ENCODE peak calls at places on chromosomes 16 and 17, in seven cellular contexts. K is Panc1, D is stomach, R is B cell, H is heart right ventricle, V is GM13977, M is GM12865. I is an unnamed sample.

GRCh38 chr17:48231995-48232729 is 124.6 kb downstream of the SNX11 start:
- DNase-seq in K (no peak), D (no peak), R (no peak), H (no peak), V (no peak), M (no peak), I (no peak)

GRCh38 chr17:67477687-67478086 is 100.6 kb downstream of the PITPNC1 start:
- DNase-seq in K (no peak), D (no peak), R (no peak), H (no peak), V (no peak), M (peak; percentile 38), I (no peak)

GRCh38 chr17:77610980-77611641 is 347.4 kb upstream of the TNRC6C start:
- DNase-seq in K (no peak), D (no peak), R (no peak), H (no peak), V (no peak), M (no peak), I (no peak)

GRCh38 chr17:19305261-19305660 is 57.3 kb downstream of the B9D1 start:
- DNase-seq in K (no peak), D (no peak), R (no peak), H (no peak), V (no peak), M (no peak), I (no peak)

GRCh38 chr17:50917418-50917743 is 51.2 kb upstream of the TOB1 start:
- DNase-seq in K (no peak), D (no peak), R (no peak), H (no peak), V (peak; percentile 70), M (peak; percentile 46), I (no peak)

GRCh38 chr17:80385046-80385445 is 29.9 kb upstream of the ENDOV start:
- DNase-seq in K (no peak), D (no peak), R (no peak), H (no peak), V (no peak), M (no peak), I (no peak)

GRCh38 chr17:66960623-66961022 is 3.9 kb upstream of the CACNG4 start:
- DNase-seq in K (no peak), D (no peak), R (no peak), H (no peak), V (no peak), M (no peak), I (no peak)

GRCh38 chr17:49823614-49824013 is 24.3 kb downstream of the TAC4 start:
- DNase-seq in K (no peak), D (no peak), R (no peak), H (no peak), V (no peak), M (no peak), I (no peak)

GRCh38 chr17:74715144-74715543 is 2.4 kb upstream of the CD300LF start:
- DNase-seq in K (no peak), D (peak; percentile 76), R (no peak), H (no peak), V (no peak), M (no peak), I (no peak)

GRCh38 chr17:20105539-20106291 is 96.6 kb downstream of the SPECC1 start:
- DNase-seq in K (no peak), D (no peak), R (no peak), H (no peak), V (no peak), M (peak; percentile 19), I (no peak)

GRCh38 chr17:2055494-2056220 is 754 bp downstream of the HIC1 start:
- DNase-seq in K (no peak), D (no peak), R (peak; percentile 79), H (no peak), V (peak; percentile 84), M (peak; percentile 81), I (peak; percentile 34)

GRCh38 chr16:12462690-12463646 is 340.7 kb downstream of the CPPED1 start:
- DNase-seq in K (no peak), D (no peak), R (no peak), H (no peak), V (no peak), M (no peak), I (no peak)

GRCh38 chr16:11128211-11129123 is 127.5 kb downstream of the SOCS1 start:
- DNase-seq in K (no peak), D (peak; percentile 70), R (no peak), H (peak; percentile 65), V (no peak), M (no peak), I (no peak)

GRCh38 chr17:17079761-17080160 is 37.5 kb downstream of the MPRIP start:
- DNase-seq in K (no peak), D (no peak), R (no peak), H (peak; percentile 50), V (no peak), M (no peak), I (no peak)

GRCh38 chr17:16191604-16192003 is 23.7 kb downstream of the NCOR1 start:
- DNase-seq in K (no peak), D (no peak), R (no peak), H (no peak), V (no peak), M (no peak), I (no peak)

GRCh38 chr17:73462830-73463229 is 151.0 kb upstream of the CDC42EP4 start:
- DNase-seq in K (no peak), D (no peak), R (no peak), H (no peak), V (no peak), M (no peak), I (no peak)

GRCh38 chr17:1649844-1650409 is at the start of gene RILP:
- DNase-seq in K (no peak), D (peak; percentile 95), R (no peak), H (peak; percentile 89), V (no peak), M (peak; percentile 43), I (peak; percentile 36)

GRCh38 chr17:74332017-74332650 is 6.1 kb downstream of the KIF19 start:
- DNase-seq in K (no peak), D (no peak), R (no peak), H (no peak), V (no peak), M (no peak), I (no peak)

GRCh38 chr17:1730345-1731193 is 6.1 kb downstream of the WDR81 start:
- DNase-seq in K (no peak), D (peak; percentile 61), R (no peak), H (peak; percentile 86), V (no peak), M (no peak), I (no peak)

GRCh38 chr16:84117482-84117843 is 721 bp upstream of the MBTPS1 start:
- DNase-seq in K (no peak), D (no peak), R (peak; percentile 48), H (no peak), V (peak; percentile 58), M (peak; percentile 70), I (no peak)

GRCh38 chr16:84115919-84116719 is 623 bp downstream of the MBTPS1 start:
- DNase-seq in K (no peak), D (peak; percentile 66), R (no peak), H (peak; percentile 43), V (peak; percentile 57), M (peak; percentile 74), I (no peak)

GRCh38 chr16:84119368-84119767 is 2.6 kb upstream of the MBTPS1 start:
- DNase-seq in K (no peak), D (no peak), R (no peak), H (no peak), V (no peak), M (no peak), I (no peak)

GRCh38 chr16:84120023-84120422 is 3.3 kb upstream of the MBTPS1 start:
- DNase-seq in K (no peak), D (no peak), R (no peak), H (no peak), V (no peak), M (no peak), I (no peak)

DNA sequence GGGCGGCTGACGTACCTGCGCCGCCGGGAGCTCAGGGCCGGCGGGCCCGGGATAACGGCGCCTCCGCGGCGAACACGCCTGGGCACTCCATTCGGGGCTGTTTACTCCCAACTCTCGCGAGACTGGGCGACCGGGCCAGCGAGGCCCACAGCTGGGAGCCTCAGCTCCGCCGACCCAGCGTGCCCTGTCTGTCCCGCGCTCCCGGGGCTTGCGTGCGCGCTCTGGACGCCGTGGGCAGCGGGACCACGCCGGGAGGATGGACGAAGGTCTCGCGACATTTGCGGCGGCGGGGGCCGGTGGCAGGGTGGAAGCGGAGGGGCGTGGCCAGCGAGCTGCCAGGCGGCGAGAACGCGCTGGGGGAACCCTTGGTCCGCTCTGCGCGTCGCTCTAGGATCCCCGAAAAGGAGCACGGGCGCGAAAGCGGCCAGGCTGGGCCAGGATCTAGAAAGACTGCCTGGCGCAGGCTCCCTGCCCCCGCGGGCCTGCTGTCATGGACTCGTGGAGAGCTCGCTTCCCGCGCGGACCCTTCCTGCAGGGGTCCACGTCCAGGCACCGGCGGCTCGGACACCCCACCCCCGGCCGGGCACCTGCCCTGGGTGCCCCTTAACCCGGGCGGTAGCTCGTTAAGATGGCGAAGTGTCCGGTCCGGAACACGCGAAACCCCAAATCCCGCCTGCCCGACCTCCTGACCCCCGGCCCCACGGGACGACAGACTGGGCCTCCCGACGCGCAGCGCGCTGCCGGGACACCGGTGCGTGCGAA is at the start of gene MBTPS1:
- DNase-seq in K (peak; percentile 74), D (peak; percentile 99), R (peak; percentile 96), H (peak; percentile 98), V (peak; percentile 97), M (peak; percentile 99), I (peak; percentile 99)
- TF ChIP-seq CTCF in K (no peak), D (no peak), R (peak; percentile 14), H (peak; percentile 32), V (no peak), M (no peak), I (no peak)

GRCh38 chr16:30659507-30660423 is 1.5 kb downstream of the FBRS start:
- DNase-seq in K (no peak), D (no peak), R (peak; percentile 74), H (no peak), V (peak; percentile 48), M (peak; percentile 66), I (peak; percentile 74)
- TF ChIP-seq CTCF in K (no peak), D (no peak), R (no peak), H (no peak), V (no peak), M (peak; percentile 11), I (no peak)

GRCh38 chr17:12548558-12548957 is 117.1 kb upstream of the MYOCD start:
- DNase-seq in K (no peak), D (no peak), R (no peak), H (no peak), V (no peak), M (no peak), I (no peak)

GRCh38 chr17:12549499-12549901 is 116.2 kb upstream of the MYOCD start:
- DNase-seq in K (no peak), D (no peak), R (no peak), H (no peak), V (no peak), M (no peak), I (no peak)

GRCh38 chr17:12546983-12547382 is 118.7 kb upstream of the MYOCD start:
- DNase-seq in K (no peak), D (no peak), R (no peak), H (no peak), V (no peak), M (no peak), I (no peak)

GRCh38 chr17:12547829-12548228 is 117.9 kb upstream of the MYOCD start:
- DNase-seq in K (no peak), D (no peak), R (no peak), H (no peak), V (no peak), M (no peak), I (no peak)

GRCh38 chr17:12545877-12546513 is 119.7 kb upstream of the MYOCD start:
- DNase-seq in K (peak; percentile 28), D (no peak), R (peak; percentile 24), H (peak; percentile 31), V (peak; percentile 33), M (peak; percentile 54), I (peak; percentile 50)
- TF ChIP-seq CTCF in K (peak; percentile 68), D (peak; percentile 52), R (peak; percentile 75), H (peak; percentile 77), V (peak; percentile 70), M (peak; percentile 74), I (peak; percentile 67)

GRCh38 chr17:55883112-55883511 is 132.3 kb downstream of the PCTP start:
- DNase-seq in K (no peak), D (no peak), R (no peak), H (no peak), V (no peak), M (no peak), I (no peak)
- TF ChIP-seq CTCF in K (no peak), D (no peak), R (no peak), H (no peak), V (no peak), M (no peak), I (no peak)